ENCODE peak calls at places on chromosomes 6 and 20, in seven cellular contexts. One of them, this sample, is unnamed.

GRCh38 chr6:35047265-35048011 is 93.7 kb downstream of the TCP11 start:
- DNase-seq in astrocyte of the cerebellum: peak
- DNase-seq in activated CD4-positive, alpha-beta T cell treated with anti-CD3 and anti-CD28 coated beads for 48 hours: no peak
- DNase-seq in GM12865: no peak
- DNase-seq in EL: no peak
- DNase-seq in C1 segment of cervical spinal cord: no peak
- DNase-seq in skeletal muscle cell: peak
- DNase-seq in this sample: peak

GRCh38 chr20:23585808-23586734 is 17.8 kb upstream of the CST9L start:
- DNase-seq in astrocyte of the cerebellum: no peak
- DNase-seq in activated CD4-positive, alpha-beta T cell treated with anti-CD3 and anti-CD28 coated beads for 48 hours: no peak
- DNase-seq in GM12865: no peak
- DNase-seq in EL: no peak
- DNase-seq in C1 segment of cervical spinal cord: no peak
- DNase-seq in skeletal muscle cell: no peak
- DNase-seq in this sample: peak

GRCh38 chr20:48794360-48794759 is 33.4 kb downstream of the PREX1 start:
- DNase-seq in astrocyte of the cerebellum: no peak
- DNase-seq in activated CD4-positive, alpha-beta T cell treated with anti-CD3 and anti-CD28 coated beads for 48 hours: no peak
- DNase-seq in GM12865: no peak
- DNase-seq in EL: no peak
- DNase-seq in C1 segment of cervical spinal cord: peak
- DNase-seq in skeletal muscle cell: no peak
- DNase-seq in this sample: no peak

GRCh38 chr6:35757461-35758123 is 18.8 kb upstream of the CLPSL2 start:
- DNase-seq in astrocyte of the cerebellum: peak
- DNase-seq in activated CD4-positive, alpha-beta T cell treated with anti-CD3 and anti-CD28 coated beads for 48 hours: peak
- DNase-seq in GM12865: peak
- DNase-seq in EL: peak
- DNase-seq in C1 segment of cervical spinal cord: no peak
- DNase-seq in skeletal muscle cell: peak
- DNase-seq in this sample: peak

GRCh38 chr6:40307712-40308111 is 279.5 kb downstream of the LRFN2 start:
- DNase-seq in astrocyte of the cerebellum: no peak
- DNase-seq in activated CD4-positive, alpha-beta T cell treated with anti-CD3 and anti-CD28 coated beads for 48 hours: no peak
- DNase-seq in GM12865: no peak
- DNase-seq in EL: no peak
- DNase-seq in C1 segment of cervical spinal cord: no peak
- DNase-seq in skeletal muscle cell: no peak
- DNase-seq in this sample: no peak

GRCh38 chr20:10511507-10512231 is 76.6 kb downstream of the SLX4IP start:
- DNase-seq in astrocyte of the cerebellum: peak
- DNase-seq in activated CD4-positive, alpha-beta T cell treated with anti-CD3 and anti-CD28 coated beads for 48 hours: peak
- DNase-seq in GM12865: peak
- DNase-seq in EL: peak
- DNase-seq in C1 segment of cervical spinal cord: peak
- DNase-seq in skeletal muscle cell: peak
- DNase-seq in this sample: peak

GRCh38 chr6:149477544-149477943 is 7.3 kb downstream of the ZC3H12D start:
- DNase-seq in astrocyte of the cerebellum: no peak
- DNase-seq in activated CD4-positive, alpha-beta T cell treated with anti-CD3 and anti-CD28 coated beads for 48 hours: no peak
- DNase-seq in GM12865: peak
- DNase-seq in EL: no peak
- DNase-seq in C1 segment of cervical spinal cord: no peak
- DNase-seq in skeletal muscle cell: no peak
- DNase-seq in this sample: no peak

GRCh38 chr6:159701413-159701999 is 8.5 kb upstream of the SOD2 start:
- DNase-seq in astrocyte of the cerebellum: peak
- DNase-seq in activated CD4-positive, alpha-beta T cell treated with anti-CD3 and anti-CD28 coated beads for 48 hours: peak
- DNase-seq in GM12865: no peak
- DNase-seq in EL: peak
- DNase-seq in C1 segment of cervical spinal cord: no peak
- DNase-seq in skeletal muscle cell: peak
- DNase-seq in this sample: peak

GRCh38 chr6:90397929-90398674 is 101.5 kb upstream of the BACH2 start:
- DNase-seq in astrocyte of the cerebellum: no peak
- DNase-seq in activated CD4-positive, alpha-beta T cell treated with anti-CD3 and anti-CD28 coated beads for 48 hours: peak
- DNase-seq in GM12865: peak
- DNase-seq in EL: peak
- DNase-seq in C1 segment of cervical spinal cord: no peak
- DNase-seq in skeletal muscle cell: no peak
- DNase-seq in this sample: no peak

GRCh38 chr20:36144336-36144735 is 10.2 kb upstream of the EPB41L1 start:
- DNase-seq in astrocyte of the cerebellum: no peak
- DNase-seq in activated CD4-positive, alpha-beta T cell treated with anti-CD3 and anti-CD28 coated beads for 48 hours: no peak
- DNase-seq in GM12865: no peak
- DNase-seq in EL: peak
- DNase-seq in C1 segment of cervical spinal cord: no peak
- DNase-seq in skeletal muscle cell: no peak
- DNase-seq in this sample: no peak

GRCh38 chr20:17856837-17857605 is 111.6 kb downstream of the SNX5 start:
- DNase-seq in astrocyte of the cerebellum: no peak
- DNase-seq in activated CD4-positive, alpha-beta T cell treated with anti-CD3 and anti-CD28 coated beads for 48 hours: no peak
- DNase-seq in GM12865: peak
- DNase-seq in EL: no peak
- DNase-seq in C1 segment of cervical spinal cord: no peak
- DNase-seq in skeletal muscle cell: no peak
- DNase-seq in this sample: no peak

GRCh38 chr20:54733687-54734086 is 258.3 kb downstream of the DOK5 start:
- DNase-seq in astrocyte of the cerebellum: no peak
- DNase-seq in activated CD4-positive, alpha-beta T cell treated with anti-CD3 and anti-CD28 coated beads for 48 hours: no peak
- DNase-seq in GM12865: no peak
- DNase-seq in EL: no peak
- DNase-seq in C1 segment of cervical spinal cord: no peak
- DNase-seq in skeletal muscle cell: no peak
- DNase-seq in this sample: no peak

GRCh38 chr6:53679446-53679933 is 13.9 kb upstream of the KLHL31 start:
- DNase-seq in astrocyte of the cerebellum: peak
- DNase-seq in activated CD4-positive, alpha-beta T cell treated with anti-CD3 and anti-CD28 coated beads for 48 hours: no peak
- DNase-seq in GM12865: peak
- DNase-seq in EL: peak
- DNase-seq in C1 segment of cervical spinal cord: no peak
- DNase-seq in skeletal muscle cell: no peak
- DNase-seq in this sample: peak

GRCh38 chr6:45967363-45967762 is 48.3 kb downstream of the CLIC5 start:
- DNase-seq in astrocyte of the cerebellum: no peak
- DNase-seq in activated CD4-positive, alpha-beta T cell treated with anti-CD3 and anti-CD28 coated beads for 48 hours: no peak
- DNase-seq in GM12865: no peak
- DNase-seq in EL: no peak
- DNase-seq in C1 segment of cervical spinal cord: no peak
- DNase-seq in skeletal muscle cell: no peak
- DNase-seq in this sample: no peak

GRCh38 chr6:3531481-3531880 is 74.6 kb upstream of the SLC22A23 start:
- DNase-seq in astrocyte of the cerebellum: no peak
- DNase-seq in activated CD4-positive, alpha-beta T cell treated with anti-CD3 and anti-CD28 coated beads for 48 hours: no peak
- DNase-seq in GM12865: no peak
- DNase-seq in EL: no peak
- DNase-seq in C1 segment of cervical spinal cord: no peak
- DNase-seq in skeletal muscle cell: no peak
- DNase-seq in this sample: no peak

GRCh38 chr20:60952861-60953260 is 299.2 kb upstream of the CDH4 start:
- DNase-seq in astrocyte of the cerebellum: no peak
- DNase-seq in activated CD4-positive, alpha-beta T cell treated with anti-CD3 and anti-CD28 coated beads for 48 hours: no peak
- DNase-seq in GM12865: no peak
- DNase-seq in EL: no peak
- DNase-seq in C1 segment of cervical spinal cord: no peak
- DNase-seq in skeletal muscle cell: no peak
- DNase-seq in this sample: no peak

GRCh38 chr20:16170406-16170971 is 402.8 kb downstream of the KIF16B start:
- DNase-seq in astrocyte of the cerebellum: no peak
- DNase-seq in activated CD4-positive, alpha-beta T cell treated with anti-CD3 and anti-CD28 coated beads for 48 hours: no peak
- DNase-seq in GM12865: no peak
- DNase-seq in EL: no peak
- DNase-seq in C1 segment of cervical spinal cord: no peak
- DNase-seq in skeletal muscle cell: no peak
- DNase-seq in this sample: no peak

GRCh38 chr6:155112757-155113156 is 117.6 kb downstream of the TIAM2 start:
- DNase-seq in astrocyte of the cerebellum: no peak
- DNase-seq in activated CD4-positive, alpha-beta T cell treated with anti-CD3 and anti-CD28 coated beads for 48 hours: no peak
- DNase-seq in GM12865: no peak
- DNase-seq in EL: no peak
- DNase-seq in C1 segment of cervical spinal cord: no peak
- DNase-seq in skeletal muscle cell: no peak
- DNase-seq in this sample: no peak

GRCh38 chr20:63507083-63507743 is 8.3 kb upstream of the EEF1A2 start:
- DNase-seq in astrocyte of the cerebellum: no peak
- DNase-seq in activated CD4-positive, alpha-beta T cell treated with anti-CD3 and anti-CD28 coated beads for 48 hours: no peak
- DNase-seq in GM12865: no peak
- DNase-seq in EL: no peak
- DNase-seq in C1 segment of cervical spinal cord: no peak
- DNase-seq in skeletal muscle cell: no peak
- DNase-seq in this sample: no peak

GRCh38 chr20:25237610-25238318 is 10.1 kb upstream of the PYGB start:
- DNase-seq in astrocyte of the cerebellum: peak
- DNase-seq in activated CD4-positive, alpha-beta T cell treated with anti-CD3 and anti-CD28 coated beads for 48 hours: peak
- DNase-seq in GM12865: peak
- DNase-seq in EL: peak
- DNase-seq in C1 segment of cervical spinal cord: no peak
- DNase-seq in skeletal muscle cell: peak
- DNase-seq in this sample: peak

GRCh38 chr6:155080876-155081845 is 86.0 kb downstream of the TIAM2 start:
- DNase-seq in astrocyte of the cerebellum: peak
- DNase-seq in activated CD4-positive, alpha-beta T cell treated with anti-CD3 and anti-CD28 coated beads for 48 hours: no peak
- DNase-seq in GM12865: no peak
- DNase-seq in EL: no peak
- DNase-seq in C1 segment of cervical spinal cord: no peak
- DNase-seq in skeletal muscle cell: peak
- DNase-seq in this sample: no peak

GRCh38 chr20:63895886-63896135 is 885 bp downstream of the DNAJC5 start:
- DNase-seq in astrocyte of the cerebellum: no peak
- DNase-seq in activated CD4-positive, alpha-beta T cell treated with anti-CD3 and anti-CD28 coated beads for 48 hours: no peak
- DNase-seq in GM12865: no peak
- DNase-seq in EL: peak
- DNase-seq in C1 segment of cervical spinal cord: no peak
- DNase-seq in skeletal muscle cell: no peak
- DNase-seq in this sample: peak

GRCh38 chr6:45044510-45045252 is 283.4 kb upstream of the RUNX2 start:
- DNase-seq in astrocyte of the cerebellum: no peak
- DNase-seq in activated CD4-positive, alpha-beta T cell treated with anti-CD3 and anti-CD28 coated beads for 48 hours: no peak
- DNase-seq in GM12865: no peak
- DNase-seq in EL: peak
- DNase-seq in C1 segment of cervical spinal cord: no peak
- DNase-seq in skeletal muscle cell: no peak
- DNase-seq in this sample: peak

GRCh38 chr6:141550471-141550870 is 582.3 kb upstream of the GJE1 start:
- DNase-seq in astrocyte of the cerebellum: no peak
- DNase-seq in activated CD4-positive, alpha-beta T cell treated with anti-CD3 and anti-CD28 coated beads for 48 hours: no peak
- DNase-seq in GM12865: no peak
- DNase-seq in EL: no peak
- DNase-seq in C1 segment of cervical spinal cord: no peak
- DNase-seq in skeletal muscle cell: no peak
- DNase-seq in this sample: no peak

GRCh38 chr6:108123946-108124345 is 41.9 kb upstream of the NR2E1 start:
- DNase-seq in astrocyte of the cerebellum: no peak
- DNase-seq in activated CD4-positive, alpha-beta T cell treated with anti-CD3 and anti-CD28 coated beads for 48 hours: no peak
- DNase-seq in GM12865: no peak
- DNase-seq in EL: no peak
- DNase-seq in C1 segment of cervical spinal cord: no peak
- DNase-seq in skeletal muscle cell: no peak
- DNase-seq in this sample: no peak

GRCh38 chr6:114432380-114432779 is 89.6 kb upstream of the HS3ST5 start:
- DNase-seq in astrocyte of the cerebellum: no peak
- DNase-seq in activated CD4-positive, alpha-beta T cell treated with anti-CD3 and anti-CD28 coated beads for 48 hours: no peak
- DNase-seq in GM12865: no peak
- DNase-seq in EL: no peak
- DNase-seq in C1 segment of cervical spinal cord: no peak
- DNase-seq in skeletal muscle cell: no peak
- DNase-seq in this sample: no peak

GRCh38 chr20:3706774-3707507 is 5.5 kb downstream of the SIGLEC1 start:
- DNase-seq in astrocyte of the cerebellum: no peak
- DNase-seq in activated CD4-positive, alpha-beta T cell treated with anti-CD3 and anti-CD28 coated beads for 48 hours: no peak
- DNase-seq in GM12865: no peak
- DNase-seq in EL: peak
- DNase-seq in C1 segment of cervical spinal cord: no peak
- DNase-seq in skeletal muscle cell: no peak
- DNase-seq in this sample: peak

GRCh38 chr20:41735949-41736348 is 117.8 kb upstream of the CHD6 start:
- DNase-seq in astrocyte of the cerebellum: no peak
- DNase-seq in activated CD4-positive, alpha-beta T cell treated with anti-CD3 and anti-CD28 coated beads for 48 hours: no peak
- DNase-seq in GM12865: no peak
- DNase-seq in EL: no peak
- DNase-seq in C1 segment of cervical spinal cord: no peak
- DNase-seq in skeletal muscle cell: no peak
- DNase-seq in this sample: no peak

This sample was measured in GM03348.